ENCODE peak calls at places on chromosomes 1 and 21, in six cellular contexts. One of them, this sample, is unnamed.

GRCh38 chr1:12562955-12563576 is 54.9 kb downstream of the DHRS3 start:
- DNase-seq in foreskin keratinocyte: no peak
- DNase-seq in sigmoid colon: no peak
- DNase-seq in CD4-positive, alpha-beta T cell: no peak
- DNase-seq in stomach: no peak
- DNase-seq in heart right ventricle: no peak
- DNase-seq in this sample: no peak

GRCh38 chr1:81833722-81834121 is 33.0 kb downstream of the ADGRL2 start:
- DNase-seq in foreskin keratinocyte: no peak
- DNase-seq in stomach: no peak
- DNase-seq in heart right ventricle: no peak
- DNase-seq in sigmoid colon: no peak
- DNase-seq in CD4-positive, alpha-beta T cell: no peak
- DNase-seq in this sample: no peak

GRCh38 chr1:12135612-12136011 is 31.2 kb upstream of the TNFRSF1B start:
- DNase-seq in CD4-positive, alpha-beta T cell: no peak
- DNase-seq in heart right ventricle: peak
- DNase-seq in foreskin keratinocyte: no peak
- DNase-seq in stomach: no peak
- DNase-seq in sigmoid colon: peak
- DNase-seq in this sample: no peak

GRCh38 chr1:54453089-54453488 is 46.9 kb upstream of the SSBP3 start:
- DNase-seq in foreskin keratinocyte: no peak
- DNase-seq in heart right ventricle: no peak
- DNase-seq in stomach: no peak
- DNase-seq in sigmoid colon: peak
- DNase-seq in CD4-positive, alpha-beta T cell: no peak
- DNase-seq in this sample: no peak

GRCh38 chr1:214901718-214902117 is 180.8 kb upstream of the KCNK2 start:
- DNase-seq in CD4-positive, alpha-beta T cell: no peak
- DNase-seq in foreskin keratinocyte: peak
- DNase-seq in stomach: no peak
- DNase-seq in heart right ventricle: no peak
- DNase-seq in sigmoid colon: no peak
- DNase-seq in this sample: no peak

GRCh38 chr21:26112127-26112742 is 58.3 kb downstream of the APP start:
- DNase-seq in foreskin keratinocyte: no peak
- DNase-seq in sigmoid colon: no peak
- DNase-seq in heart right ventricle: no peak
- DNase-seq in stomach: no peak
- DNase-seq in CD4-positive, alpha-beta T cell: no peak
- DNase-seq in this sample: no peak

GRCh38 chr1:51442616-51443015 is 76.5 kb downstream of the EPS15 start:
- DNase-seq in CD4-positive, alpha-beta T cell: no peak
- DNase-seq in sigmoid colon: no peak
- DNase-seq in heart right ventricle: no peak
- DNase-seq in stomach: no peak
- DNase-seq in foreskin keratinocyte: no peak
- DNase-seq in this sample: no peak

GRCh38 chr21:35777081-35777480 is 283.2 kb downstream of the SETD4 start:
- DNase-seq in sigmoid colon: no peak
- DNase-seq in CD4-positive, alpha-beta T cell: no peak
- DNase-seq in heart right ventricle: no peak
- DNase-seq in stomach: no peak
- DNase-seq in foreskin keratinocyte: no peak
- DNase-seq in this sample: no peak

GRCh38 chr1:49294539-49294938 is 517.8 kb upstream of the BEND5 start:
- DNase-seq in sigmoid colon: no peak
- DNase-seq in stomach: no peak
- DNase-seq in CD4-positive, alpha-beta T cell: no peak
- DNase-seq in heart right ventricle: no peak
- DNase-seq in foreskin keratinocyte: no peak
- DNase-seq in this sample: no peak

GRCh38 chr1:211734791-211735190 is 59.4 kb upstream of the NEK2 start:
- DNase-seq in CD4-positive, alpha-beta T cell: no peak
- DNase-seq in heart right ventricle: no peak
- DNase-seq in stomach: peak
- DNase-seq in foreskin keratinocyte: no peak
- DNase-seq in sigmoid colon: no peak
- DNase-seq in this sample: no peak

GRCh38 chr1:185646202-185646683 is 87.9 kb upstream of the HMCN1 start:
- DNase-seq in stomach: peak
- DNase-seq in CD4-positive, alpha-beta T cell: no peak
- DNase-seq in sigmoid colon: no peak
- DNase-seq in foreskin keratinocyte: peak
- DNase-seq in heart right ventricle: no peak
- DNase-seq in this sample: peak

GRCh38 chr1:190478193-190479007 is 736 bp upstream of the BRINP3 start:
- DNase-seq in sigmoid colon: no peak
- DNase-seq in foreskin keratinocyte: peak
- DNase-seq in CD4-positive, alpha-beta T cell: no peak
- DNase-seq in stomach: no peak
- DNase-seq in heart right ventricle: no peak
- DNase-seq in this sample: peak

GRCh38 chr21:28743723-28744122 is 249.0 kb downstream of the LTN1 start:
- DNase-seq in sigmoid colon: no peak
- DNase-seq in stomach: no peak
- DNase-seq in foreskin keratinocyte: no peak
- DNase-seq in CD4-positive, alpha-beta T cell: no peak
- DNase-seq in heart right ventricle: no peak
- DNase-seq in this sample: no peak

GRCh38 chr1:168112673-168113305 is 23.9 kb downstream of the GPR161 start:
- DNase-seq in sigmoid colon: no peak
- DNase-seq in CD4-positive, alpha-beta T cell: no peak
- DNase-seq in foreskin keratinocyte: peak
- DNase-seq in heart right ventricle: peak
- DNase-seq in stomach: no peak
- DNase-seq in this sample: no peak

GRCh38 chr1:75305051-75305450 is 170.9 kb downstream of the LHX8 start:
- DNase-seq in stomach: no peak
- DNase-seq in sigmoid colon: no peak
- DNase-seq in heart right ventricle: no peak
- DNase-seq in foreskin keratinocyte: no peak
- DNase-seq in CD4-positive, alpha-beta T cell: no peak
- DNase-seq in this sample: no peak

GRCh38 chr1:150152772-150153461 is 3.2 kb downstream of the PLEKHO1 start:
- DNase-seq in stomach: no peak
- DNase-seq in sigmoid colon: peak
- DNase-seq in heart right ventricle: no peak
- DNase-seq in foreskin keratinocyte: no peak
- DNase-seq in CD4-positive, alpha-beta T cell: no peak
- DNase-seq in this sample: no peak

GRCh38 chr1:24236170-24237045 is 49.3 kb upstream of the IFNLR1 start:
- DNase-seq in stomach: peak
- DNase-seq in sigmoid colon: no peak
- DNase-seq in CD4-positive, alpha-beta T cell: no peak
- DNase-seq in heart right ventricle: no peak
- DNase-seq in foreskin keratinocyte: peak
- DNase-seq in this sample: no peak

GRCh38 chr1:25869909-25870606 is 5.5 kb downstream of the PAQR7 start:
- DNase-seq in CD4-positive, alpha-beta T cell: no peak
- DNase-seq in stomach: no peak
- DNase-seq in foreskin keratinocyte: no peak
- DNase-seq in heart right ventricle: no peak
- DNase-seq in sigmoid colon: peak
- DNase-seq in this sample: no peak

GRCh38 chr1:84698718-84699117 is 8.5 kb upstream of the SSX2IP start:
- DNase-seq in CD4-positive, alpha-beta T cell: no peak
- DNase-seq in foreskin keratinocyte: peak
- DNase-seq in sigmoid colon: no peak
- DNase-seq in stomach: no peak
- DNase-seq in heart right ventricle: no peak
- DNase-seq in this sample: no peak

GRCh38 chr1:12715896-12716437 is at the start of gene AADACL3:
- DNase-seq in heart right ventricle: no peak
- DNase-seq in stomach: no peak
- DNase-seq in sigmoid colon: no peak
- DNase-seq in foreskin keratinocyte: no peak
- DNase-seq in CD4-positive, alpha-beta T cell: no peak
- DNase-seq in this sample: no peak

GRCh38 chr1:99728494-99729235 is 37.8 kb downstream of the FRRS1 start:
- DNase-seq in CD4-positive, alpha-beta T cell: no peak
- DNase-seq in sigmoid colon: no peak
- DNase-seq in stomach: no peak
- DNase-seq in foreskin keratinocyte: peak
- DNase-seq in heart right ventricle: no peak
- DNase-seq in this sample: no peak

GRCh38 chr1:44733365-44733764 is 2.4 kb upstream of the RNU5D-1 start:
- DNase-seq in CD4-positive, alpha-beta T cell: no peak
- DNase-seq in stomach: no peak
- DNase-seq in sigmoid colon: peak
- DNase-seq in heart right ventricle: no peak
- DNase-seq in foreskin keratinocyte: peak
- DNase-seq in this sample: no peak

GRCh38 chr1:172420385-172420784 is at the start of gene C1orf105:
- DNase-seq in stomach: no peak
- DNase-seq in foreskin keratinocyte: no peak
- DNase-seq in heart right ventricle: no peak
- DNase-seq in sigmoid colon: no peak
- DNase-seq in CD4-positive, alpha-beta T cell: no peak
- DNase-seq in this sample: no peak

GRCh38 chr1:26553942-26554682 is 24.6 kb downstream of the RPS6KA1 start:
- DNase-seq in sigmoid colon: no peak
- DNase-seq in heart right ventricle: no peak
- DNase-seq in CD4-positive, alpha-beta T cell: no peak
- DNase-seq in stomach: no peak
- DNase-seq in foreskin keratinocyte: no peak
- DNase-seq in this sample: no peak

GRCh38 chr1:101122452-101123166 is 97.0 kb upstream of the DPH5 start:
- DNase-seq in CD4-positive, alpha-beta T cell: no peak
- DNase-seq in heart right ventricle: no peak
- DNase-seq in sigmoid colon: no peak
- DNase-seq in stomach: no peak
- DNase-seq in foreskin keratinocyte: no peak
- DNase-seq in this sample: no peak

GRCh38 chr21:34971656-34972055 is 77.4 kb downstream of the RUNX1 start:
- DNase-seq in stomach: no peak
- DNase-seq in sigmoid colon: no peak
- DNase-seq in heart right ventricle: no peak
- DNase-seq in foreskin keratinocyte: no peak
- DNase-seq in CD4-positive, alpha-beta T cell: no peak
- DNase-seq in this sample: no peak

GRCh38 chr1:201769966-201770365 is 59.0 kb upstream of the IPO9 start:
- DNase-seq in CD4-positive, alpha-beta T cell: no peak
- DNase-seq in sigmoid colon: no peak
- DNase-seq in stomach: no peak
- DNase-seq in heart right ventricle: peak
- DNase-seq in foreskin keratinocyte: no peak
- DNase-seq in this sample: peak

DNA sequence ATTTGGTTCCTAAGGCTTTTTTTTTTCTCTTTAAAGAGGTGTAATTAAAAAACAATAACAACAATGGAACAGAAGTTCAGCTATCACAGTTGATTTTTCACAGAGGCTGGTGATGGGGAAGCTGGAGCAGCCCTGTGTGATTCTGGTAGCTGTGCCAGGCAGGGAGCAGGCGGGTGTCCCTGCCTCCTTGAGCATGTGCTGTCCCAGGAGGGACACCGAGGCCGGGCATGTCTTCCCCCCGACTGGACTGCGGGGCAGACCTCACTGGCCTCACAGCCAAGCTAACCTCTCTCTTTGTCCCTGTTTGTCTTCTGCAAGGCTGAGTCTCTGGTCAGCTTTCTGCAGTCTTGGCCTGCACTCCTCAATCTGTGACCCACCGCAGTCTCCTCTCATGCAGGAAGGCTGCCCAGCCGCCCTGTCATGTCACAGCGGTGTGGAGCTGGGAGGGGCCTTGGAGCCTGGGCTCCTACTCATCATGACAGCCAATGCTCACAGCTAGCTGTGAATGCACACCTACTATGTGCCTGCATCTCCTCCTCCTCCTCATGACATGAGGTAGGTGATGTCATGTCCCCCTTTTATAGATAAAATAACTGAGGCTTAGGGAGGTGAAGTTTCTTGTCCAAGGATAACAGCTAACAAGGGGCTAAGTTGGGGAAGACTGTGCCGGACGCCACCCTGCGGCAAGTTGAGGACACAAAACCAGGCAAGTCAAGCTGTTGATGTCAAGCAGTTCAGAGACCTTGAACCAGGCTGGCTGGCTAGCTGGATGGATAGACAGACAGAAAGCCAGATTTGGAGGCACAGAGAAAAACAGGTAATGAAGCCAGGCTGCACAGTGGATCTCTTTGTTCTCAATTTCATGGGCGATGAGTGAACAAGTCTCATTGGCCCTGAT is 10.2 kb upstream of the ACTL8 start:
- DNase-seq in heart right ventricle: no peak
- DNase-seq in foreskin keratinocyte: no peak
- DNase-seq in sigmoid colon: no peak
- DNase-seq in stomach: no peak
- DNase-seq in CD4-positive, alpha-beta T cell: no peak
- DNase-seq in this sample: no peak
- TF ChIP-seq CTCF in heart right ventricle: no peak
- TF ChIP-seq CTCF in foreskin keratinocyte: no peak
- TF ChIP-seq CTCF in sigmoid colon: no peak
- TF ChIP-seq CTCF in stomach: no peak
- TF ChIP-seq CTCF in CD4-positive, alpha-beta T cell: no peak
- TF ChIP-seq CTCF in this sample: no peak

GRCh38 chr1:22364764-22365163 is 86.9 kb upstream of the ZBTB40 start:
- DNase-seq in sigmoid colon: no peak
- DNase-seq in heart right ventricle: no peak
- DNase-seq in stomach: no peak
- DNase-seq in CD4-positive, alpha-beta T cell: no peak
- DNase-seq in foreskin keratinocyte: no peak
- DNase-seq in this sample: no peak
- TF ChIP-seq CTCF in sigmoid colon: no peak
- TF ChIP-seq CTCF in heart right ventricle: no peak
- TF ChIP-seq CTCF in stomach: no peak
- TF ChIP-seq CTCF in CD4-positive, alpha-beta T cell: no peak
- TF ChIP-seq CTCF in foreskin keratinocyte: no peak
- TF ChIP-seq CTCF in this sample: no peak

GRCh38 chr21:41361053-41361785 is 608 bp upstream of the MX2 start:
- DNase-seq in heart right ventricle: no peak
- DNase-seq in CD4-positive, alpha-beta T cell: no peak
- DNase-seq in stomach: no peak
- DNase-seq in sigmoid colon: no peak
- DNase-seq in foreskin keratinocyte: no peak
- DNase-seq in this sample: no peak

GRCh38 chr21:41359289-41359688 is 2.5 kb upstream of the MX2 start:
- DNase-seq in heart right ventricle: no peak
- DNase-seq in sigmoid colon: no peak
- DNase-seq in CD4-positive, alpha-beta T cell: no peak
- DNase-seq in stomach: no peak
- DNase-seq in foreskin keratinocyte: no peak
- DNase-seq in this sample: peak

GRCh38 chr21:41358193-41359166 is 3.3 kb upstream of the MX2 start:
- DNase-seq in foreskin keratinocyte: no peak
- DNase-seq in CD4-positive, alpha-beta T cell: no peak
- DNase-seq in stomach: no peak
- DNase-seq in sigmoid colon: no peak
- DNase-seq in heart right ventricle: no peak
- DNase-seq in this sample: no peak

GRCh38 chr21:41361786-41362604 is at the start of gene MX2:
- DNase-seq in sigmoid colon: peak
- DNase-seq in foreskin keratinocyte: peak
- DNase-seq in CD4-positive, alpha-beta T cell: peak
- DNase-seq in heart right ventricle: peak
- DNase-seq in stomach: peak
- DNase-seq in this sample: no peak

GRCh38 chr21:41360072-41360821 is 1.6 kb upstream of the MX2 start:
- DNase-seq in stomach: peak
- DNase-seq in CD4-positive, alpha-beta T cell: no peak
- DNase-seq in foreskin keratinocyte: no peak
- DNase-seq in heart right ventricle: no peak
- DNase-seq in sigmoid colon: peak
- DNase-seq in this sample: no peak
- TF ChIP-seq CTCF in stomach: peak
- TF ChIP-seq CTCF in CD4-positive, alpha-beta T cell: no peak
- TF ChIP-seq CTCF in foreskin keratinocyte: peak
- TF ChIP-seq CTCF in heart right ventricle: peak
- TF ChIP-seq CTCF in sigmoid colon: no peak
- TF ChIP-seq CTCF in this sample: peak

GRCh38 chr1:8314346-8315280 is 3.3 kb upstream of the SLC45A1 start:
- DNase-seq in CD4-positive, alpha-beta T cell: peak
- DNase-seq in heart right ventricle: peak
- DNase-seq in sigmoid colon: peak
- DNase-seq in foreskin keratinocyte: peak
- DNase-seq in stomach: peak
- DNase-seq in this sample: peak
- TF ChIP-seq CTCF in CD4-positive, alpha-beta T cell: peak
- TF ChIP-seq CTCF in heart right ventricle: peak
- TF ChIP-seq CTCF in sigmoid colon: peak
- TF ChIP-seq CTCF in foreskin keratinocyte: peak
- TF ChIP-seq CTCF in stomach: peak
- TF ChIP-seq CTCF in this sample: peak